ENCODE peak calls at places on chromosome 13, in seven cellular contexts. M is H1, G is K562, N is GM12878, X is HCT116, I is SK-N-SH, U is HepG2. E is an unnamed sample.

GRCh38 chr13:114049026-114049425 is 75.2 kb upstream of the C13orf46 start:
- DNase-seq in M (no peak), G (no peak), N (no peak), X (no peak), I (no peak), U (no peak), E (no peak)

GRCh38 chr13:101384929-101385328 is 31.4 kb downstream of the NALCN start:
- DNase-seq in M (no peak), G (no peak), N (no peak), X (no peak), I (no peak), U (no peak), E (no peak)

GRCh38 chr13:74794582-74794981 is 660.4 kb upstream of the KLF12 start:
- DNase-seq in M (no peak), G (no peak), N (no peak), X (no peak), I (no peak), U (no peak), E (no peak)

GRCh38 chr13:98677398-98677797 is 75.1 kb downstream of the SLC15A1 start:
- DNase-seq in M (no peak), G (no peak), N (no peak), X (no peak), I (no peak), U (no peak), E (no peak)

GRCh38 chr13:94234766-94235165 is 244.7 kb downstream of the DCT start:
- DNase-seq in M (no peak), G (no peak), N (no peak), X (no peak), I (no peak), U (no peak), E (no peak)

GRCh38 chr13:38417727-38418126 is 68.1 kb downstream of the UFM1 start:
- DNase-seq in M (no peak), G (peak; percentile 16), N (no peak), X (no peak), I (peak; percentile 14), U (peak; percentile 8), E (no peak)

GRCh38 chr13:94706101-94706853 is 6.1 kb downstream of the SOX21 start:
- DNase-seq in M (no peak), G (no peak), N (no peak), X (no peak), I (no peak), U (no peak), E (no peak)

GRCh38 chr13:101127741-101128353 is 288.5 kb downstream of the NALCN start:
- DNase-seq in M (no peak), G (peak; percentile 20), N (no peak), X (peak; percentile 21), I (peak; percentile 53), U (peak; percentile 33), E (peak; percentile 67)

GRCh38 chr13:92769064-92769463 is 457.5 kb upstream of the GPC6 start:
- DNase-seq in M (no peak), G (no peak), N (no peak), X (no peak), I (no peak), U (no peak), E (no peak)

GRCh38 chr13:79485451-79485850 is 4.5 kb downstream of the NDFIP2 start:
- DNase-seq in M (no peak), G (no peak), N (no peak), X (no peak), I (no peak), U (no peak), E (no peak)

GRCh38 chr13:46211116-46211515 is 612 bp upstream of the LRRC63 start:
- DNase-seq in M (no peak), G (peak; percentile 15), N (no peak), X (no peak), I (peak; percentile 32), U (no peak), E (peak; percentile 10)

GRCh38 chr13:113837554-113838355 is 26.1 kb downstream of the GAS6 start:
- DNase-seq in M (no peak), G (peak; percentile 52), N (no peak), X (peak; percentile 67), I (peak; percentile 84), U (peak; percentile 55), E (no peak)

GRCh38 chr13:30153871-30154426 is 153.4 kb downstream of the KATNAL1 start:
- DNase-seq in M (no peak), G (no peak), N (no peak), X (no peak), I (no peak), U (no peak), E (no peak)

GRCh38 chr13:75151081-75151643 is 330.8 kb downstream of the TBC1D4 start:
- DNase-seq in M (no peak), G (no peak), N (no peak), X (no peak), I (no peak), U (no peak), E (no peak)

GRCh38 chr13:78183737-78184136 is 265.1 kb upstream of the EDNRB start:
- DNase-seq in M (no peak), G (no peak), N (no peak), X (no peak), I (no peak), U (no peak), E (no peak)

GRCh38 chr13:80033286-80033685 is 307.6 kb downstream of the SPRY2 start:
- DNase-seq in M (no peak), G (no peak), N (no peak), X (no peak), I (no peak), U (no peak), E (no peak)

GRCh38 chr13:114009590-114010400 is 35.9 kb upstream of the C13orf46 start:
- DNase-seq in M (no peak), G (no peak), N (no peak), X (no peak), I (no peak), U (no peak), E (no peak)

GRCh38 chr13:32150794-32151193 is 119.2 kb downstream of the FRY start:
- DNase-seq in M (no peak), G (no peak), N (no peak), X (no peak), I (no peak), U (no peak), E (no peak)

GRCh38 chr13:113552079-113552478 is 32.5 kb upstream of the TFDP1 start:
- DNase-seq in M (no peak), G (no peak), N (no peak), X (no peak), I (no peak), U (no peak), E (no peak)

GRCh38 chr13:104831823-104832222 is 1703.6 kb downstream of the EFNB2 start:
- DNase-seq in M (no peak), G (no peak), N (no peak), X (no peak), I (no peak), U (no peak), E (no peak)

GRCh38 chr13:20191311-20191901 is 1.3 kb downstream of the GJB2 start:
- DNase-seq in M (no peak), G (no peak), N (no peak), X (no peak), I (no peak), U (no peak), E (no peak)

GRCh38 chr13:38045278-38046048 is 175.9 kb upstream of the TRPC4 start:
- DNase-seq in M (peak; percentile 23), G (peak; percentile 16), N (no peak), X (no peak), I (peak; percentile 10), U (peak; percentile 2), E (peak; percentile 56)

GRCh38 chr13:94464771-94465170 is 14.7 kb downstream of the DCT start:
- DNase-seq in M (no peak), G (no peak), N (no peak), X (no peak), I (no peak), U (no peak), E (no peak)

GRCh38 chr13:94552095-94552494 is 43.9 kb downstream of the TGDS start:
- DNase-seq in M (no peak), G (no peak), N (no peak), X (no peak), I (no peak), U (no peak), E (no peak)

GRCh38 chr13:23325191-23325590 is 108.3 kb downstream of the SACS start:
- DNase-seq in M (no peak), G (no peak), N (peak; percentile 41), X (no peak), I (no peak), U (peak; percentile 18), E (no peak)

GRCh38 chr13:23330356-23330755 is 103.1 kb downstream of the SACS start:
- DNase-seq in M (no peak), G (no peak), N (no peak), X (no peak), I (no peak), U (no peak), E (no peak)
- TF ChIP-seq JUND in M (no peak), G (no peak), N (no peak), X (no peak), I (no peak), U (no peak), E (no peak)

GRCh38 chr13:106102776-106103175 is 432.7 kb downstream of the EFNB2 start:
- DNase-seq in M (no peak), G (no peak), N (no peak), X (no peak), I (no peak), U (no peak), E (no peak)

GRCh38 chr13:106101201-106101600 is 434.3 kb downstream of the EFNB2 start:
- DNase-seq in M (no peak), G (no peak), N (no peak), X (no peak), I (no peak), U (no peak), E (no peak)

GRCh38 chr13:106105153-106105552 is 430.3 kb downstream of the EFNB2 start:
- DNase-seq in M (no peak), G (no peak), N (no peak), X (no peak), I (no peak), U (no peak), E (no peak)

GRCh38 chr13:106103779-106104178 is 431.7 kb downstream of the EFNB2 start:
- DNase-seq in M (no peak), G (no peak), N (no peak), X (peak; percentile 34), I (no peak), U (no peak), E (no peak)

GRCh38 chr13:106104281-106104901 is 431.1 kb downstream of the EFNB2 start:
- DNase-seq in M (no peak), G (no peak), N (no peak), X (peak; percentile 78), I (no peak), U (no peak), E (no peak)
- TF ChIP-seq JUND in M (no peak), G (no peak), N (no peak), X (peak; percentile 83), I (peak; percentile 87), U (no peak), E (no peak)

GRCh38 chr13:25840261-25840660 is 211.6 kb downstream of the SHISA2 start:
- DNase-seq in M (no peak), G (no peak), N (no peak), X (no peak), I (no peak), U (no peak), E (no peak)
- TF ChIP-seq JUND in M (no peak), G (no peak), N (no peak), X (no peak), I (no peak), U (no peak), E (no peak)

DNA sequence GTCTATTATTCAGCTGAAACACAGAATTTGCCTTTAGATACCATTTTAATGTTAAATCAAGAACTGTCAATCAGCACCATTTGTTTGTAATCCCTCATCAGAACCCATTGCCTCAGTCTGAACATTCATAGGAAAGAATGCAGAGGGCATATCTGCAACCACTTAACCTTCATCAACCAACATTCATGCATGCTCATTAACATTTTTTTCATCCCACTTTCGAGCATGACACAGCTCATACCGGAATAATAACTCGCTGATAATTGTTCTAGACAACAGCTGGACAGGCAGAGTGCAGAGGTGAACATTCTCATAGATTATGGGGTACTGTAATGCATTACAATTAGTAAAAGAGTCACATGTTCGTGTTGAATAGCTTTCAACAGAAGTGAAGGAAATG is 216.8 kb downstream of the DIAPH3 start:
- DNase-seq in M (no peak), G (no peak), N (no peak), X (no peak), I (no peak), U (no peak), E (no peak)
- TF ChIP-seq JUND in M (no peak), G (no peak), N (no peak), X (no peak), I (no peak), U (no peak), E (no peak)

E was measured in T47D.